ENCODE peak calls at places on chromosome 2, in ten cellular contexts. W is heart left ventricle, Q is transverse colon, V is glutamatergic neuron, B is A673, N is epithelial cell of esophagus, O is K562, P is lower lobe of right lung, S is sigmoid colon, H is stomach. L is an unnamed sample.

GRCh38 chr2:29058082-29058481 is 16.2 kb downstream of the PCARE start:
- DNase-seq in W (no peak), Q (no peak), V (no peak), B (no peak), N (no peak), O (no peak), P (no peak), S (peak), H (no peak), L (no peak)

GRCh38 chr2:64952896-64953482 is 36.2 kb upstream of the SLC1A4 start:
- DNase-seq in W (no peak), Q (no peak), V (no peak), B (no peak), N (peak), O (no peak), P (no peak), S (no peak), H (no peak), L (no peak)

GRCh38 chr2:7007846-7008741 is 90.9 kb downstream of the RNF144A start:
- DNase-seq in W (peak), Q (peak), V (no peak), B (no peak), N (no peak), O (peak), P (peak), S (peak), H (peak), L (no peak)

GRCh38 chr2:66494708-66495107 is 59.8 kb downstream of the MEIS1 start:
- DNase-seq in W (peak), Q (peak), V (no peak), B (no peak), N (peak), O (peak), P (no peak), S (peak), H (peak), L (no peak)

GRCh38 chr2:209671280-209671679 is 100.4 kb upstream of the UNC80 start:
- DNase-seq in W (no peak), Q (no peak), V (no peak), B (no peak), N (no peak), O (no peak), P (no peak), S (no peak), H (no peak), L (no peak)

GRCh38 chr2:130795431-130795830 is 40.1 kb downstream of the AMER3 start:
- DNase-seq in W (no peak), Q (no peak), V (no peak), B (no peak), N (peak), O (no peak), P (no peak), S (no peak), H (no peak), L (no peak)

GRCh38 chr2:99066602-99067001 is 74.9 kb upstream of the C2orf15 start:
- DNase-seq in W (no peak), Q (peak), V (peak), B (peak), N (peak), O (peak), P (no peak), S (no peak), H (peak), L (peak)

GRCh38 chr2:110114007-110114591 is 1.5 kb downstream of the MALL start:
- DNase-seq in W (peak), Q (peak), V (no peak), B (peak), N (peak), O (no peak), P (peak), S (no peak), H (no peak), L (no peak)

GRCh38 chr2:138531913-138532312 is 30.3 kb downstream of the SPOPL start:
- DNase-seq in W (no peak), Q (no peak), V (no peak), B (peak), N (no peak), O (no peak), P (no peak), S (no peak), H (no peak), L (no peak)

GRCh38 chr2:58449286-58450010 is 208.3 kb upstream of the FANCL start:
- DNase-seq in W (no peak), Q (no peak), V (no peak), B (peak), N (peak), O (no peak), P (no peak), S (no peak), H (no peak), L (peak)

GRCh38 chr2:55511508-55512124 is 7.9 kb upstream of the CFAP36 start:
- DNase-seq in W (no peak), Q (no peak), V (no peak), B (peak), N (peak), O (peak), P (no peak), S (no peak), H (no peak), L (no peak)

GRCh38 chr2:70553334-70553583 is 367 bp downstream of the TGFA start:
- DNase-seq in W (no peak), Q (peak), V (no peak), B (no peak), N (peak), O (no peak), P (no peak), S (no peak), H (peak), L (no peak)

GRCh38 chr2:53632714-53633113 is 134.9 kb upstream of the CHAC2 start:
- DNase-seq in W (no peak), Q (no peak), V (no peak), B (no peak), N (no peak), O (no peak), P (no peak), S (no peak), H (no peak), L (no peak)

DNA sequence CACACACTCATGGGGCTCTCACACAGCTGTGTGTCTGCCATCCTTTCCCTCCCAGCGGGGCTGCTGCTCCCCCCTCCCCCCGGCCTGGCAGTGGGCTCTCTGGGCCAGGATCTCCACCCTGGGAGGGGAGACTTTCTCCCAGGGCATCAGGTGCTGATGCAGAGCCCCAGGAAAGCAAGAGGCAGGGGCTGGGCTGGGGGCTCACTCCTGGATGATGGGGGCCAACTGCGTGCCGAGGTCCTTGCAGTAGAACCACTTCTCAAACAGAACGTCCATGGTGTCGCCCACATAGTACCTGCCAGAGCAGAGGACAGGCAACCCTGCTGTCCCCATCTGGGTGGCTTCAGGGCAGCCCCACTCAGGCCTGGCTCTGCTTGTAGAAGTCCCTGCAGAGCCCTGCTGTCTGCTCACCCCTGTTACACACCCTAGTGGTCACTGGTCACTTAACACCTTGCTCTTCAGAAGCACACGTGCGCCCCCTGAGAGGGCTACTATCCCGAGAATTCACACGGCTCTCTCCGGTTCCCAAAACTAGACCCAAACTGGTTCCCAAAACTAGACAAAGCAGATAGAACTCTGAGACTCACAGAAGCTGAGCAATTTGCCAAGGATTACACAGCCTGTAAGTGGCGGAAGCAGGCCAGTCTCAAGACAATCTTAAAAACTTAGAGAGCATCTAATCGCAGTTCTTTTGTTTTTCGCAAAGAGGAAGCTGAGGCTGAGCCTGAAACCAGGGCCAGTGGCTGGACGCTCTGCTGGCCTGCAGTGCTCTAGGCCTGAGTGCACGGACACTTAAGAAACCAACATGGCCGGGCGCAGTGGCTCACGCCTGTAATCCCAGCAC is 6.6 kb upstream of the OXER1 start:
- DNase-seq in W (no peak), Q (no peak), V (peak), B (peak), N (peak), O (peak), P (peak), S (peak), H (peak), L (peak)
- TF ChIP-seq CTCF in W (peak), Q (peak), V (peak), B (peak), N (peak), O (peak), P (peak), S (no peak), H (peak), L (peak)

DNA sequence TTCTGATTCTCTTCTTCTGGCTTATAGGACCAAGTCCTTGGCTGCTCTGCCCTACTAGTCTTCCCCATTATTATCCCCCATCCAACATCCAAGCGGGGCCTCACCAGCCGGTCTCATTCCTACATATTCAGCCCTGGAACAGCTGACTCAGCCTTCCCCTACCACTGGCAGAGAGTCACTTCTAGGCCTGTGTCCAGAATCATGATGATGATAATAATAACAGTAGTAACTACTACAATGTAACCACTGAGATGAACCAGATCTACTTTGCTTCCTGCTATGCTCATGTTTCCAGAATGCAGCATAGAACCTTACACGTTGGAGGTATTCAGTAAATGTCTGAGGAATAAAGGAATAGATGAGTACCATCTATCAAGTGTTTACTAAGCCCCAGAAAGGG is 295.2 kb downstream of the SRBD1 start:
- DNase-seq in W (no peak), Q (no peak), V (no peak), B (no peak), N (no peak), O (no peak), P (no peak), S (no peak), H (no peak), L (no peak)
- TF ChIP-seq CTCF in W (no peak), Q (no peak), V (no peak), B (no peak), N (no peak), O (no peak), P (no peak), S (no peak), H (no peak), L (no peak)

GRCh38 chr2:274503-274902 is 9.8 kb downstream of the ACP1 start:
- DNase-seq in W (no peak), Q (no peak), V (no peak), B (no peak), N (no peak), O (no peak), P (no peak), S (no peak), H (no peak), L (no peak)
- TF ChIP-seq CTCF in W (no peak), Q (no peak), V (no peak), B (peak), N (no peak), O (peak), P (no peak), S (no peak), H (no peak), L (peak)

DNA sequence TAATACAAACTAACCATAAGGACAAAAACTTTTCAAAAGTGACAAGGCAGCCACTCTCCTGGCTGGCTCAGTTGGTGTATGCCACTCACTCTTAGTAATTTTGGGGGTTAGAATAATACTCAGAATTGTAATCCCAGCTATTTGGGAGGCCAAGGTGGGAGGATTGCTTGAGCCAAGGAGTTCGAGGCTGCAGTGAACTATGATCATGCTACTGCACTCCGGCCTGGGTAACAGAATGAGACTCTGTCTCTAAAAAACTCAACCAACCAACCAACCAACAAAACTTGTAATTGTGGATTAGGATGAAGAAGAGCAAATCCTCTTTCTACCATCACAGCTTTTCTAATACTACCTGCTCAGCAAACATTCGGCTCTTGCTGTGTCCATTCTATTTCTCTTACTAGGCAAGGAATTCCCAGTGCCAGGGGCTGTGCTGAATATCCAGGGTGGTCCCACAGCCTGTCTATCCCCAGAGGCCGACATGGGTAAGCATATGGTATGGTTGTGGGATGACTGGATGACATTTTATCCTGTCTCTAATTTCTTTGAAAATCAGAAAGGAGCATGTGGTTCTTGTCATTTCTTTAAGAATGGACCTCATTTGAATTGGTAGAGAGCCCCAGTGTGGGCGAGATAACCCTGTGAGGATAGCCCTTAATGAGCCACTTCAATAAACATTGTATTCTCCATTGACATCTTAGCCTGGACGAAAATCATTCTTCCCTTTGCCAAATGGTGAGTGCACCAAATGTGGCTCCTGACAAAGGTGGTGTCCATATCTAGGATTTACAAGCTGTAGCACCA is 220.1 kb downstream of the MYCN start:
- DNase-seq in W (no peak), Q (no peak), V (no peak), B (no peak), N (no peak), O (no peak), P (no peak), S (no peak), H (no peak), L (no peak)
- TF ChIP-seq CTCF in W (no peak), Q (no peak), V (no peak), B (no peak), N (no peak), O (no peak), P (no peak), S (no peak), H (no peak), L (no peak)

DNA sequence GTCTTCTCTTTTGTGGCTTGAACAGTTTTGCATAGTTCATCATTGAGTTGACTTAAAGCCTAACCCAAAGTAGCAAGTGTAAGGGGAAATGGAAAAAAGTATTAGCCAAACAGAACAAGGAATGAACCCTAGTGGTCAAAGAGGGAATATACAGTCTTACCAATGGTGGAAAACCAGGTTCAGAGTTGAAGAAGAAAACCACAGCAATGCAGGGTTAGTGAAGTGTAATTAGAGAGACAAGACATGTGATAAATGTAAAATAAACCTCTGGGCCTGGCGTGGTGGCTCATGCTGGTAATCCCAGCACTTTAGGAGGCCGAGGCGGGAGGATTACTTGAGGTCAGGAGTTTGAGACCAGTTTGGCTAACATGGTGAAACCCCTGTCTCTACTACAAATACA is 2.4 kb downstream of the TTN start:
- DNase-seq in W (no peak), Q (no peak), V (no peak), B (peak), N (peak), O (peak), P (no peak), S (no peak), H (no peak), L (peak)
- TF ChIP-seq CTCF in W (peak), Q (peak), V (peak), B (peak), N (peak), O (peak), P (peak), S (no peak), H (peak), L (peak)

GRCh38 chr2:234821946-234822470 is 129.8 kb upstream of the SH3BP4 start:
- DNase-seq in W (no peak), Q (no peak), V (no peak), B (no peak), N (no peak), O (no peak), P (no peak), S (no peak), H (no peak), L (no peak)

GRCh38 chr2:234816491-234816890 is 135.3 kb upstream of the SH3BP4 start:
- DNase-seq in W (no peak), Q (no peak), V (no peak), B (no peak), N (no peak), O (no peak), P (no peak), S (no peak), H (no peak), L (no peak)

GRCh38 chr2:234816056-234816455 is 135.8 kb upstream of the SH3BP4 start:
- DNase-seq in W (no peak), Q (no peak), V (no peak), B (no peak), N (no peak), O (no peak), P (no peak), S (no peak), H (no peak), L (no peak)

GRCh38 chr2:234823196-234823876 is 128.5 kb upstream of the SH3BP4 start:
- DNase-seq in W (peak), Q (no peak), V (no peak), B (no peak), N (no peak), O (no peak), P (no peak), S (peak), H (no peak), L (no peak)

GRCh38 chr2:234818937-234819336 is 132.9 kb upstream of the SH3BP4 start:
- DNase-seq in W (no peak), Q (no peak), V (no peak), B (no peak), N (no peak), O (no peak), P (no peak), S (no peak), H (no peak), L (no peak)
- TF ChIP-seq CTCF in W (no peak), Q (no peak), V (no peak), B (peak), N (peak), O (no peak), P (no peak), S (no peak), H (no peak), L (no peak)

GRCh38 chr2:44859337-44859736 is 82.2 kb upstream of the SIX3 start:
- DNase-seq in W (no peak), Q (no peak), V (no peak), B (no peak), N (no peak), O (no peak), P (no peak), S (no peak), H (no peak), L (no peak)
- TF ChIP-seq CTCF in W (no peak), Q (no peak), V (no peak), B (no peak), N (no peak), O (no peak), P (no peak), S (no peak), H (no peak), L (no peak)

GRCh38 chr2:79660552-79660951 is 147.7 kb downstream of the CTNNA2 start:
- DNase-seq in W (no peak), Q (no peak), V (no peak), B (no peak), N (no peak), O (no peak), P (no peak), S (no peak), H (no peak), L (no peak)
- TF ChIP-seq CTCF in W (no peak), Q (no peak), V (no peak), B (no peak), N (no peak), O (no peak), P (no peak), S (no peak), H (no peak), L (no peak)

GRCh38 chr2:240834377-240834975 is 14.5 kb upstream of the KIF1A start:
- DNase-seq in W (no peak), Q (no peak), V (no peak), B (no peak), N (no peak), O (no peak), P (no peak), S (no peak), H (no peak), L (no peak)
- TF ChIP-seq CTCF in W (no peak), Q (no peak), V (no peak), B (no peak), N (no peak), O (no peak), P (no peak), S (no peak), H (no peak), L (no peak)

GRCh38 chr2:112669667-112670066 is 23.9 kb downstream of the SLC20A1 start:
- DNase-seq in W (no peak), Q (peak), V (no peak), B (no peak), N (no peak), O (no peak), P (no peak), S (no peak), H (no peak), L (no peak)
- TF ChIP-seq CTCF in W (no peak), Q (no peak), V (no peak), B (no peak), N (no peak), O (no peak), P (no peak), S (no peak), H (no peak), L (no peak)